ENCODE peak calls at places on chromosomes 11 and 22, in ten cellular contexts. K is stimulated activated CD4-positive, alpha-beta T cell treated with anti-CD3 and anti-CD28 coated beads, Interleukin-1b, Interleukin-23, amount 100 ng/mL, for 1 hour; P is B cell; A is activated CD4-positive, alpha-beta T cell treated with anti-CD3 and anti-CD28 coated beads, Interleukin-2, amount 10 ng/mL, durations not matched to agents 7 days and 5 days; R is KG1; F is SW480; M is AG10803; G is NCI-H1092 treated with DMSO at 0.1 percent for 48 hours; O is Peyer's patch; H is GM04504. N is an unnamed sample.
A peak's percentile ranks its signal among the peaks of the same experiment; 100 is the strongest.

GRCh38 chr11:99739464-99740089 is 718.8 kb downstream of the CNTN5 start:
- DNase-seq in F (peak; percentile 28), H (no peak), A (no peak), K (no peak), G (peak; percentile 60), M (no peak), O (no peak), R (peak; percentile 18), P (no peak), N (no peak)

GRCh38 chr11:73147771-73148681 is 5.9 kb upstream of the FCHSD2 start:
- DNase-seq in H (no peak), R (no peak), K (no peak), M (no peak), G (no peak), A (no peak), P (no peak), O (no peak), F (no peak), N (no peak)

GRCh38 chr11:76419896-76420295 is 24.9 kb upstream of the EMSY start:
- DNase-seq in F (peak; percentile 32), O (no peak), P (peak; percentile 25), G (no peak), H (no peak), R (no peak), M (no peak), A (peak; percentile 14), K (no peak), N (no peak)

GRCh38 chr11:2296913-2297622 is 4.7 kb downstream of the C11orf21 start:
- DNase-seq in O (no peak), A (peak; percentile 4), H (no peak), P (no peak), G (no peak), F (no peak), K (no peak), M (no peak), R (no peak), N (no peak)

GRCh38 chr11:24375896-24376295 is 121.0 kb upstream of the LUZP2 start:
- DNase-seq in R (no peak), K (no peak), P (no peak), G (no peak), A (no peak), F (no peak), O (no peak), H (no peak), M (no peak), N (no peak)

GRCh38 chr11:76721755-76722677 is 51.5 kb upstream of the LRRC32 start:
- DNase-seq in F (peak; percentile 78), K (peak; percentile 66), O (peak; percentile 67), A (peak; percentile 75), R (peak; percentile 76), P (peak; percentile 73), M (peak; percentile 77), G (peak; percentile 66), H (peak; percentile 57), N (peak; percentile 73)

GRCh38 chr11:2518112-2518982 is 73.5 kb downstream of the KCNQ1 start:
- DNase-seq in R (no peak), H (no peak), F (no peak), M (no peak), O (peak; percentile 14), A (no peak), P (no peak), K (no peak), G (no peak), N (no peak)

GRCh38 chr22:49972163-49973017 is 11.8 kb downstream of the PIM3 start:
- DNase-seq in A (no peak), H (no peak), M (no peak), K (no peak), P (peak; percentile 17), G (no peak), R (no peak), F (no peak), O (no peak), N (no peak)

GRCh38 chr22:47055461-47055860 is 293.0 kb downstream of the TBC1D22A start:
- DNase-seq in G (no peak), P (no peak), A (no peak), M (no peak), O (no peak), H (no peak), F (no peak), R (no peak), K (no peak), N (no peak)

GRCh38 chr11:105968021-105968697 is 53.9 kb downstream of the MSANTD4 start:
- DNase-seq in K (no peak), H (no peak), R (no peak), O (no peak), A (no peak), G (no peak), M (no peak), P (no peak), F (peak; percentile 38), N (no peak)

GRCh38 chr11:104529213-104529612 is 365.3 kb upstream of the PDGFD start:
- DNase-seq in P (no peak), K (no peak), R (no peak), F (no peak), M (no peak), G (no peak), A (no peak), H (no peak), O (no peak), N (no peak)

GRCh38 chr22:38452373-38453064 is 2.5 kb downstream of the KCNJ4 start:
- DNase-seq in R (no peak), K (no peak), H (no peak), G (no peak), M (peak; percentile 51), P (no peak), O (no peak), A (no peak), F (no peak), N (no peak)

GRCh38 chr11:120660024-120660565 is 148.5 kb downstream of the GRIK4 start:
- DNase-seq in A (peak; percentile 25), H (no peak), P (peak; percentile 54), O (no peak), K (no peak), R (peak; percentile 20), F (peak; percentile 23), M (no peak), G (no peak), N (no peak)

GRCh38 chr11:134393638-134394037 is 18.4 kb downstream of the B3GAT1 start:
- DNase-seq in K (no peak), F (no peak), R (no peak), O (no peak), G (peak; percentile 37), A (no peak), M (no peak), H (no peak), P (no peak), N (no peak)

GRCh38 chr11:123822022-123822421 is 15.9 kb upstream of the OR6M1 start:
- DNase-seq in O (no peak), H (no peak), A (no peak), K (no peak), M (no peak), G (no peak), P (no peak), R (no peak), F (no peak), N (no peak)

GRCh38 chr11:587978-588380 is 11.7 kb downstream of the PHRF1 start:
- DNase-seq in G (no peak), M (peak; percentile 58), P (no peak), F (no peak), H (no peak), R (peak; percentile 21), K (peak; percentile 20), O (peak; percentile 30), A (peak; percentile 80), N (no peak)

GRCh38 chr22:31229402-31230140 is 17.5 kb downstream of the LIMK2 start:
- DNase-seq in M (peak; percentile 55), O (peak; percentile 43), P (no peak), G (peak; percentile 4), H (no peak), A (peak; percentile 25), R (no peak), F (no peak), K (no peak), N (no peak)

GRCh38 chr11:128336203-128336602 is 251.2 kb downstream of the ETS1 start:
- DNase-seq in P (no peak), O (no peak), R (no peak), M (peak; percentile 55), H (peak; percentile 49), G (no peak), F (peak; percentile 64), K (no peak), A (no peak), N (no peak)

GRCh38 chr11:128453444-128454336 is 133.7 kb downstream of the ETS1 start:
- DNase-seq in O (no peak), A (no peak), F (peak; percentile 42), H (peak; percentile 96), G (no peak), M (peak; percentile 97), R (no peak), P (no peak), K (no peak), N (peak; percentile 89)

GRCh38 chr11:10520562-10520961 is 20.4 kb downstream of the RNF141 start:
- DNase-seq in M (no peak), R (no peak), H (no peak), F (no peak), P (no peak), A (no peak), K (no peak), O (no peak), G (no peak), N (no peak)

GRCh38 chr11:112588252-112588668 is 327.6 kb upstream of the PLET1 start:
- DNase-seq in A (peak; percentile 62), G (peak; percentile 94), K (no peak), M (peak; percentile 88), R (peak; percentile 87), O (peak; percentile 26), H (peak; percentile 67), P (peak; percentile 28), F (peak; percentile 90), N (peak; percentile 78)